ENCODE peak calls at places on chromosome X, in ten cellular contexts. S is A172; D is ACHN; G is thoracic aorta; Y is NCI-H1417; E is activated CD8-positive, alpha-beta memory T cell treated with anti-CD3 and anti-CD28 coated beads, Interleukin-2, amount 50 U/mL, for 48 hours; L is H9; H is EL; Z is psoas muscle; A is AG04449. X is an unnamed sample.

GRCh38 chrX:55524487-55524886 is 34.8 kb upstream of the USP51 start:
- DNase-seq in S (no peak), D (no peak), G (no peak), Y (no peak), E (no peak), L (no peak), H (no peak), Z (no peak), A (no peak), X (no peak)

GRCh38 chrX:154738013-154738738 is 12.7 kb downstream of the GAB3 start:
- DNase-seq in S (peak; percentile 74), D (no peak), G (no peak), Y (peak; percentile 7), E (no peak), L (no peak), H (peak; percentile 68), Z (peak; percentile 74), A (no peak), X (peak; percentile 73)

GRCh38 chrX:1582686-1583437 is 8.5 kb upstream of the AKAP17A start:
- DNase-seq in S (peak; percentile 77), D (peak; percentile 52), G (no peak), Y (no peak), E (peak; percentile 73), L (no peak), H (peak; percentile 70), Z (no peak), A (no peak), X (peak; percentile 76)

GRCh38 chrX:12984629-12985303 is 9.9 kb downstream of the TMSB4X start:
- DNase-seq in S (peak; percentile 88), D (no peak), G (no peak), Y (peak; percentile 58), E (peak; percentile 75), L (no peak), H (peak; percentile 8), Z (no peak), A (no peak), X (peak; percentile 60)

GRCh38 chrX:52923781-52924241 is 26.7 kb downstream of the FAM156B start:
- DNase-seq in S (peak; percentile 68), D (peak; percentile 14), G (no peak), Y (no peak), E (no peak), L (no peak), H (peak; percentile 46), Z (peak; percentile 64), A (no peak), X (peak; percentile 7)

GRCh38 chrX:8873102-8873501 is 71.9 kb upstream of the FAM9A start:
- DNase-seq in S (no peak), D (no peak), G (no peak), Y (no peak), E (no peak), L (no peak), H (no peak), Z (no peak), A (no peak), X (no peak)

GRCh38 chrX:47321386-47321785 is 49.0 kb upstream of the ZNF157 start:
- DNase-seq in S (no peak), D (no peak), G (no peak), Y (peak; percentile 62), E (no peak), L (peak; percentile 93), H (peak; percentile 1), Z (peak; percentile 66), A (no peak), X (peak; percentile 3)

GRCh38 chrX:55787063-55787462 is 69.5 kb downstream of the RRAGB start:
- DNase-seq in S (no peak), D (no peak), G (no peak), Y (no peak), E (no peak), L (no peak), H (peak; percentile 10), Z (no peak), A (no peak), X (no peak)

GRCh38 chrX:24259544-24260240 is 54.2 kb downstream of the SUPT20HL2 start:
- DNase-seq in S (peak; percentile 74), D (peak; percentile 37), G (no peak), Y (peak; percentile 80), E (no peak), L (peak; percentile 43), H (peak; percentile 59), Z (no peak), A (no peak), X (peak; percentile 21)

GRCh38 chrX:22742174-22742573 is 257.6 kb upstream of the DDX53 start:
- DNase-seq in S (peak; percentile 57), D (no peak), G (no peak), Y (no peak), E (no peak), L (no peak), H (peak; percentile 34), Z (no peak), A (peak; percentile 24), X (peak; percentile 35)

GRCh38 chrX:2463973-2464676 is 36.7 kb downstream of the DHRSX start:
- DNase-seq in S (no peak), D (no peak), G (no peak), Y (no peak), E (no peak), L (peak; percentile 62), H (no peak), Z (no peak), A (no peak), X (no peak)

GRCh38 chrX:152480269-152481212 is 29.4 kb upstream of the GABRA3 start:
- DNase-seq in S (no peak), D (no peak), G (no peak), Y (no peak), E (no peak), L (peak; percentile 43), H (no peak), Z (no peak), A (no peak), X (no peak)

GRCh38 chrX:30618160-30618765 is 35.0 kb upstream of the GK start:
- DNase-seq in S (no peak), D (no peak), G (no peak), Y (no peak), E (no peak), L (peak; percentile 51), H (no peak), Z (no peak), A (no peak), X (no peak)

GRCh38 chrX:74536142-74537010 is 78.0 kb downstream of the RLIM start:
- DNase-seq in S (no peak), D (peak; percentile 29), G (peak; percentile 60), Y (peak; percentile 93), E (peak; percentile 65), L (peak; percentile 69), H (peak; percentile 93), Z (peak; percentile 91), A (no peak), X (peak; percentile 87)

GRCh38 chrX:134416106-134416505 is 43.9 kb upstream of the HPRT1 start:
- DNase-seq in S (no peak), D (no peak), G (no peak), Y (no peak), E (no peak), L (no peak), H (no peak), Z (no peak), A (no peak), X (no peak)

GRCh38 chrX:27619459-27619858 is 29.3 kb downstream of the DCAF8L2 start:
- DNase-seq in S (peak; percentile 13), D (no peak), G (no peak), Y (no peak), E (no peak), L (no peak), H (no peak), Z (no peak), A (no peak), X (no peak)

GRCh38 chrX:105260291-105261043 is 40.0 kb upstream of the TEX13A start:
- DNase-seq in S (no peak), D (no peak), G (no peak), Y (no peak), E (no peak), L (peak; percentile 47), H (no peak), Z (no peak), A (no peak), X (no peak)

GRCh38 chrX:14963447-14964236 is 90.4 kb downstream of the MOSPD2 start:
- DNase-seq in S (peak; percentile 95), D (peak; percentile 10), G (no peak), Y (no peak), E (no peak), L (no peak), H (peak; percentile 72), Z (no peak), A (no peak), X (peak; percentile 58)

GRCh38 chrX:21838937-21839333 is 482 bp upstream of the MBTPS2 start:
- DNase-seq in S (peak; percentile 19), D (peak; percentile 24), G (no peak), Y (peak; percentile 79), E (no peak), L (no peak), H (no peak), Z (no peak), A (no peak), X (no peak)

GRCh38 chrX:103678199-103678993 is 8.1 kb downstream of the MORF4L2 start:
- DNase-seq in S (peak; percentile 18), D (no peak), G (no peak), Y (no peak), E (no peak), L (no peak), H (peak; percentile 69), Z (no peak), A (no peak), X (peak; percentile 56)

GRCh38 chrX:1807301-1807731 is 192.5 kb downstream of the ASMT start:
- DNase-seq in S (peak; percentile 56), D (no peak), G (no peak), Y (peak; percentile 43), E (no peak), L (peak; percentile 54), H (peak; percentile 5), Z (no peak), A (no peak), X (no peak)

GRCh38 chrX:23385242-23385641 is 50.6 kb downstream of the PTCHD1 start:
- DNase-seq in S (no peak), D (no peak), G (no peak), Y (no peak), E (no peak), L (no peak), H (no peak), Z (no peak), A (no peak), X (no peak)

GRCh38 chrX:128458888-128459287 is 406.7 kb upstream of the ACTRT1 start:
- DNase-seq in S (no peak), D (peak; percentile 68), G (no peak), Y (no peak), E (no peak), L (no peak), H (no peak), Z (no peak), A (no peak), X (no peak)

GRCh38 chrX:12443534-12444098 is 305.3 kb downstream of the FRMPD4 start:
- DNase-seq in S (no peak), D (no peak), G (no peak), Y (no peak), E (no peak), L (no peak), H (no peak), Z (no peak), A (no peak), X (no peak)

GRCh38 chrX:154091678-154092077 is 5.8 kb downstream of the MECP2 start:
- DNase-seq in S (no peak), D (no peak), G (no peak), Y (no peak), E (no peak), L (no peak), H (no peak), Z (no peak), A (no peak), X (no peak)

GRCh38 chrX:128975716-128976115 is 547.6 kb downstream of the SMARCA1 start:
- DNase-seq in S (no peak), D (peak; percentile 6), G (no peak), Y (peak; percentile 64), E (peak; percentile 49), L (peak; percentile 80), H (no peak), Z (no peak), A (no peak), X (no peak)

GRCh38 chrX:46611658-46612362 is 38.2 kb downstream of the CHST7 start:
- DNase-seq in S (no peak), D (no peak), G (no peak), Y (no peak), E (no peak), L (no peak), H (no peak), Z (no peak), A (no peak), X (no peak)

GRCh38 chrX:47384502-47384901 is 14.1 kb downstream of the ZNF157 start:
- DNase-seq in S (peak; percentile 51), D (peak; percentile 40), G (peak; percentile 2), Y (peak; percentile 92), E (peak; percentile 70), L (peak; percentile 65), H (peak; percentile 40), Z (no peak), A (no peak), X (no peak)

X was measured in NCI-H226.